ENCODE peak calls at places on chromosomes 16 and 17, in ten cellular contexts. U is NCI-H1694 treated with DMSO at 0.1 percent for 48 hours; X is NCI-H510A; L is NCI-H1092; V is stimulated activated CD8-positive, alpha-beta memory T cell treated with anti-CD3 and anti-CD28 coated beads, Interleukin-12 subunit alpha, Interleukin-12 subunit beta, amount 100 ng/mL, for 1 hour; B is gastrocnemius medialis; W is lower leg skin; C is SW480; Z is Kasumi-1; M is activated T-helper 1 cell treated with Interleukin-2 at 50 U/mL for 16 hours. N is an unnamed sample.
A peak's percentile ranks its signal among the peaks of the same experiment; 100 is the strongest.

GRCh38 chr17:18378205-18378505 is 577 bp downstream of the EVPLL start:
- DNase-seq in U (no peak), X (no peak), L (no peak), V (no peak), B (no peak), W (no peak), C (no peak), Z (no peak), M (no peak), N (no peak)

GRCh38 chr16:57653936-57654335 is 14.2 kb upstream of the ADGRG3 start:
- DNase-seq in U (no peak), X (peak; percentile 31), L (no peak), V (no peak), B (no peak), W (no peak), C (no peak), Z (no peak), M (no peak), N (peak; percentile 79)

GRCh38 chr17:30345527-30346075 is 11.7 kb upstream of the TMIGD1 start:
- DNase-seq in U (no peak), X (no peak), L (no peak), V (no peak), B (no peak), W (no peak), C (peak; percentile 10), Z (no peak), M (no peak), N (no peak)

GRCh38 chr16:56190903-56191806 is at the start of gene GNAO1:
- DNase-seq in U (peak; percentile 72), X (peak; percentile 80), L (peak; percentile 76), V (peak; percentile 41), B (peak; percentile 14), W (no peak), C (peak; percentile 65), Z (no peak), M (peak; percentile 64), N (peak; percentile 28)

GRCh38 chr17:56896217-56896967 is 17.5 kb downstream of the TRIM25 start:
- DNase-seq in U (no peak), X (no peak), L (no peak), V (no peak), B (no peak), W (no peak), C (no peak), Z (no peak), M (no peak), N (no peak)

GRCh38 chr16:84175351-84176081 is 11.3 kb downstream of the TAF1C start:
- DNase-seq in U (peak; percentile 51), X (no peak), L (peak; percentile 27), V (peak; percentile 53), B (no peak), W (peak; percentile 66), C (peak; percentile 70), Z (peak; percentile 43), M (no peak), N (no peak)

GRCh38 chr16:87956771-87957279 is 5.6 kb downstream of the BANP start:
- DNase-seq in U (no peak), X (no peak), L (no peak), V (no peak), B (no peak), W (no peak), C (no peak), Z (peak; percentile 78), M (no peak), N (no peak)

GRCh38 chr17:75476274-75476673 is 19.8 kb downstream of the TMEM94 start:
- DNase-seq in U (no peak), X (no peak), L (no peak), V (no peak), B (no peak), W (no peak), C (no peak), Z (no peak), M (no peak), N (no peak)

GRCh38 chr16:20904507-20905079 is 4.0 kb downstream of the LYRM1 start:
- DNase-seq in U (no peak), X (no peak), L (no peak), V (no peak), B (no peak), W (no peak), C (peak; percentile 98), Z (peak; percentile 79), M (no peak), N (peak; percentile 38)

GRCh38 chr16:35798885-35799426 is 2339.5 kb downstream of the TP53TG3F start:
- DNase-seq in U (peak; percentile 86), X (no peak), L (peak; percentile 37), V (no peak), B (no peak), W (no peak), C (peak; percentile 25), Z (no peak), M (no peak), N (peak; percentile 33)

GRCh38 chr17:2057130-2057713 is 2.3 kb downstream of the HIC1 start:
- DNase-seq in U (no peak), X (no peak), L (no peak), V (no peak), B (no peak), W (no peak), C (no peak), Z (no peak), M (no peak), N (peak; percentile 90)

GRCh38 chr17:15957206-15957605 is 12.3 kb downstream of the ADORA2B start:
- DNase-seq in U (no peak), X (no peak), L (no peak), V (no peak), B (no peak), W (no peak), C (no peak), Z (no peak), M (no peak), N (no peak)

GRCh38 chr17:38740806-38741205 is 7.3 kb downstream of the PCGF2 start:
- DNase-seq in U (no peak), X (no peak), L (no peak), V (no peak), B (no peak), W (no peak), C (no peak), Z (no peak), M (no peak), N (no peak)

GRCh38 chr17:8158267-8159031 is 4.3 kb downstream of the VAMP2 start:
- DNase-seq in U (peak; percentile 75), X (peak; percentile 46), L (peak; percentile 33), V (peak; percentile 76), B (peak; percentile 80), W (peak; percentile 93), C (peak; percentile 85), Z (peak; percentile 26), M (peak; percentile 75), N (peak; percentile 67)

GRCh38 chr17:58412910-58413630 is 4.3 kb downstream of the RNF43 start:
- DNase-seq in U (no peak), X (no peak), L (no peak), V (no peak), B (no peak), W (no peak), C (peak; percentile 69), Z (no peak), M (no peak), N (no peak)

GRCh38 chr17:77504652-77505459 is 364.1 kb downstream of the SEC14L1 start:
- DNase-seq in U (no peak), X (no peak), L (no peak), V (no peak), B (no peak), W (no peak), C (no peak), Z (no peak), M (no peak), N (peak; percentile 52)

GRCh38 chr17:58338907-58339774 is 10.5 kb upstream of the TSPOAP1 start:
- DNase-seq in U (no peak), X (no peak), L (no peak), V (no peak), B (no peak), W (no peak), C (peak; percentile 71), Z (peak; percentile 94), M (no peak), N (peak; percentile 74)

GRCh38 chr17:19461139-19461538 is 50.1 kb downstream of the RNF112 start:
- DNase-seq in U (no peak), X (no peak), L (no peak), V (no peak), B (no peak), W (no peak), C (no peak), Z (no peak), M (no peak), N (no peak)

GRCh38 chr17:68089881-68090280 is 54.3 kb downstream of the KPNA2 start:
- DNase-seq in U (no peak), X (no peak), L (no peak), V (no peak), B (no peak), W (peak; percentile 50), C (peak; percentile 91), Z (peak; percentile 66), M (no peak), N (peak; percentile 87)

GRCh38 chr17:43011728-43012472 is 5.3 kb downstream of the IFI35 start:
- DNase-seq in U (no peak), X (no peak), L (no peak), V (no peak), B (no peak), W (no peak), C (no peak), Z (no peak), M (no peak), N (no peak)

GRCh38 chr17:42536372-42537155 is 523 bp downstream of the NAGLU start:
- DNase-seq in U (peak; percentile 67), X (peak; percentile 83), L (peak; percentile 59), V (peak; percentile 52), B (peak; percentile 85), W (peak; percentile 63), C (peak; percentile 79), Z (peak; percentile 26), M (peak; percentile 54), N (peak; percentile 95)

GRCh38 chr17:81513669-81514484 is 1.3 kb upstream of the ACTG1 start:
- DNase-seq in U (peak; percentile 42), X (no peak), L (peak; percentile 48), V (no peak), B (peak; percentile 36), W (peak; percentile 53), C (peak; percentile 80), Z (peak; percentile 68), M (no peak), N (peak; percentile 92)

GRCh38 chr16:50880926-50881325 is 139.0 kb downstream of the CYLD start:
- DNase-seq in U (no peak), X (no peak), L (no peak), V (no peak), B (no peak), W (no peak), C (no peak), Z (no peak), M (no peak), N (no peak)

GRCh38 chr17:19719365-19720209 is 3.2 kb upstream of the SLC47A2 start:
- DNase-seq in U (no peak), X (no peak), L (no peak), V (no peak), B (no peak), W (no peak), C (no peak), Z (no peak), M (no peak), N (no peak)

GRCh38 chr17:82793974-82794620 is 42.2 kb downstream of the TBCD start:
- DNase-seq in U (no peak), X (peak; percentile 77), L (peak; percentile 48), V (no peak), B (no peak), W (peak; percentile 72), C (no peak), Z (no peak), M (no peak), N (no peak)

GRCh38 chr16:57184890-57185445 is 871 bp downstream of the PSME3IP1 start:
- DNase-seq in U (no peak), X (no peak), L (no peak), V (no peak), B (no peak), W (no peak), C (no peak), Z (no peak), M (no peak), N (no peak)

GRCh38 chr17:4187076-4187475 is 44.1 kb downstream of the CYB5D2 start:
- DNase-seq in U (no peak), X (no peak), L (no peak), V (no peak), B (no peak), W (peak; percentile 73), C (no peak), Z (no peak), M (no peak), N (no peak)

GRCh38 chr17:44772308-44773024 is 13.7 kb downstream of the ADAM11 start:
- DNase-seq in U (no peak), X (no peak), L (no peak), V (no peak), B (no peak), W (no peak), C (no peak), Z (no peak), M (no peak), N (peak; percentile 58)

N was measured in upper lobe of left lung.